ENCODE peak calls at places on chromosomes 3 and 15, in nine cellular contexts. I is lower lobe of right lung; V is AG09319; U is fibroblast of lung; X is NCI-H345; Y is stimulated activated CD4-positive, alpha-beta T cell treated with anti-CD3 and anti-CD28 coated beads, Interleukin-4, amount 100 ng/mL, for 4 hours; M is H1; C is stimulated activated CD8-positive, alpha-beta memory T cell treated with anti-CD3 and anti-CD28 coated beads, Interleukin-4, amount 100 ng/mL, for 4 hours; P is substantia nigra. E is an unnamed sample.

GRCh38 chr3:85846940-85847339 is 888.2 kb downstream of the CADM2 start:
- DNase-seq in M (no peak), U (no peak), I (no peak), P (no peak), C (no peak), V (no peak), X (no peak), Y (no peak), E (no peak)

GRCh38 chr15:90638241-90638691 is 78.9 kb upstream of the BLM start:
- DNase-seq in P (no peak), X (no peak), U (no peak), I (peak), Y (no peak), M (no peak), C (no peak), V (no peak), E (no peak)

GRCh38 chr3:194351080-194351672 is at the start of gene CPN2:
- DNase-seq in C (no peak), Y (no peak), M (no peak), U (no peak), I (no peak), X (no peak), P (no peak), V (no peak), E (no peak)

GRCh38 chr15:47411733-47412530 is 305.4 kb upstream of the SEMA6D start:
- DNase-seq in I (no peak), U (peak), C (no peak), X (peak), V (no peak), M (no peak), P (no peak), Y (no peak), E (no peak)

GRCh38 chr3:126952261-126952982 is 30.5 kb upstream of the PLXNA1 start:
- DNase-seq in P (no peak), U (no peak), I (no peak), Y (no peak), M (no peak), V (no peak), C (no peak), X (no peak), E (no peak)

GRCh38 chr3:14949126-14949525 is 1.7 kb downstream of the NR2C2 start:
- DNase-seq in Y (no peak), V (no peak), X (no peak), M (no peak), C (no peak), P (no peak), I (no peak), U (no peak), E (no peak)

GRCh38 chr3:125585595-125586223 is 9.6 kb downstream of the OSBPL11 start:
- DNase-seq in V (peak), X (peak), M (no peak), C (no peak), U (peak), I (no peak), Y (peak), P (peak), E (peak)

GRCh38 chr15:48427960-48428547 is 96.8 kb downstream of the DUT start:
- DNase-seq in I (no peak), P (no peak), Y (no peak), C (no peak), M (no peak), U (peak), X (no peak), V (peak), E (no peak)

GRCh38 chr15:62601779-62602540 is 436.9 kb upstream of the C2CD4B start:
- DNase-seq in I (no peak), X (no peak), M (no peak), Y (no peak), C (no peak), P (no peak), V (no peak), U (no peak), E (no peak)

GRCh38 chr3:71317749-71318458 is 265.6 kb downstream of the FOXP1 start:
- DNase-seq in V (no peak), M (no peak), U (peak), X (no peak), I (no peak), Y (no peak), P (no peak), C (no peak), E (no peak)

GRCh38 chr3:184577546-184577945 is 16.0 kb downstream of the EPHB3 start:
- DNase-seq in V (no peak), M (no peak), P (no peak), I (no peak), X (no peak), C (no peak), Y (no peak), U (no peak), E (no peak)

GRCh38 chr15:74245342-74245931 is 9.3 kb downstream of the CCDC33 start:
- DNase-seq in X (peak), Y (no peak), I (no peak), C (no peak), M (no peak), P (peak), V (no peak), U (no peak), E (no peak)

GRCh38 chr15:59532770-59533379 is 78.7 kb upstream of the GCNT3 start:
- DNase-seq in U (peak), C (no peak), X (peak), V (no peak), P (no peak), I (no peak), Y (no peak), M (no peak), E (no peak)

GRCh38 chr3:136149569-136150136 is 46.5 kb downstream of the MSL2 start:
- DNase-seq in V (no peak), C (no peak), Y (no peak), I (no peak), P (no peak), M (no peak), X (no peak), U (peak), E (no peak)

E was measured in activated T-helper 9 cell treated with anti-CD3 and anti-CD28 coated beads, Interleukin-2, amount 50 U/mL, for 16 hours.